ENCODE peak calls at places on chromosomes 5 and 9, in five cellular contexts. T, A, P, C and Z are unnamed samples.
A peak's percentile ranks its signal among the peaks of the same experiment; 100 is the strongest.

GRCh38 chr5:38250752-38251448 is 7.5 kb upstream of the EGFLAM start:
- DNase-seq in T (no peak), A (peak; percentile 33), C (peak; percentile 45), P (no peak), Z (no peak)

GRCh38 chr5:9546973-9547947 is 1.4 kb upstream of the SEMA5A start:
- DNase-seq in C (peak; percentile 91), A (peak; percentile 74), T (peak; percentile 62), P (peak; percentile 72), Z (no peak)

GRCh38 chr5:24272735-24273134 is 372.0 kb downstream of the CDH10 start:
- DNase-seq in T (no peak), P (no peak), A (no peak), C (no peak), Z (no peak)

GRCh38 chr9:16986441-16987387 is 116.2 kb upstream of the BNC2 start:
- DNase-seq in C (no peak), A (peak; percentile 32), T (peak; percentile 80), P (no peak), Z (no peak)

GRCh38 chr5:10704949-10705621 is 55.9 kb downstream of the DAP start:
- DNase-seq in P (no peak), A (peak; percentile 70), C (peak; percentile 58), T (peak; percentile 86), Z (no peak)

GRCh38 chr5:61784337-61784736 is 452.3 kb downstream of the ZSWIM6 start:
- DNase-seq in P (no peak), T (no peak), C (no peak), A (no peak), Z (no peak)

GRCh38 chr9:13962006-13962405 is 351.9 kb downstream of the NFIB start:
- DNase-seq in C (no peak), A (no peak), T (no peak), P (no peak), Z (no peak)

GRCh38 chr9:20394928-20395327 is 227.4 kb downstream of the MLLT3 start:
- DNase-seq in C (peak; percentile 27), T (no peak), A (no peak), P (peak; percentile 43), Z (no peak)

GRCh38 chr9:93120846-93121315 is 13.2 kb downstream of the NINJ1 start:
- DNase-seq in T (no peak), A (no peak), C (no peak), P (peak; percentile 19), Z (no peak)

GRCh38 chr9:13446935-13447334 is 167.4 kb upstream of the MPDZ start:
- DNase-seq in P (no peak), C (no peak), A (no peak), T (no peak), Z (no peak)

DNA sequence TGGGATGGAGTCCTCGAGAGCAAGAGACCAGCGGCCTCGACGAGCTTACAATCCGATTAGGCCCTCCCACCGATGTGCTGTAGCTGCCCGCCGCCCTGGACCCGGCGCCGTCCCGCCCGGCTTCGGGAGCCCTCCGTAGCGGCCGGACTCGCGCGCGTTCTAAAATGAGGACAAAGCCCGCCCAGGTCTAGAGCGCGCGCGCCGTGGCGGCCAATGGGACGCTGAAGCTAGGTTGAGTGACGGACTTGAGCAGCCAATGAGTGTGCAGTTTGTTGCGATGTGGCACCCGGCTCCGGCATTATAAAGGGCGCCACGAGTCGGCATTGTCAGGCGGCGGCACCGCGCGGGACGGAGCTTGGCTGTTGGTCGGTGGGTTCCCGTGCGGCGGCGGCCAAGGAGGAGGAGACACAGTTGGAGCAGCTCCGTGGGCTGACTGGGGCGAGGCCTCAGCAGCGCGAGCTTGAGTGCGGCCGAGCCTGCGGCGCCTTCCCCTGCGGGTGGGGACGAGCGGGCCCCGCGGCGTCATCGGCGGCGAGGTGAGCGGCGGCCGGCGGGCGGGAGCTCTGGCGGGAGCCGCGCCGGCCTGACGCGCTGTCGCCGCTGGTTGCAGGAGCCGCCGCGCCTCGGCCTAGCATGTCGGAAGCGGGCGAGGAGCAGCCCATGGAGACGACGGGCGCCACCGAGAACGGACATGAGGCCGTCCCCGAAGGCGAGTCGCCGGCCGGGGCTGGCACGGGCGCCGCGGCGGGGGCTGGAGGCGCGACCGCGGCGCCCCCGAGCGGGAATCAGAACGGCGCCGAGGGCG is at the start of gene HNRNPAB:
- DNase-seq in P (peak; percentile 94), A (peak; percentile 97), T (peak; percentile 96), C (peak; percentile 97), Z (peak; percentile 98)
- H3K4ac ChIP-seq in P (no peak within 1 kb of the TSS), A (peak within 1 kb of the TSS; percentile 91), T (peak within 1 kb of the TSS; percentile 79), C (peak within 1 kb of the TSS; percentile 94), Z (peak within 1 kb of the TSS; percentile 90)

DNA sequence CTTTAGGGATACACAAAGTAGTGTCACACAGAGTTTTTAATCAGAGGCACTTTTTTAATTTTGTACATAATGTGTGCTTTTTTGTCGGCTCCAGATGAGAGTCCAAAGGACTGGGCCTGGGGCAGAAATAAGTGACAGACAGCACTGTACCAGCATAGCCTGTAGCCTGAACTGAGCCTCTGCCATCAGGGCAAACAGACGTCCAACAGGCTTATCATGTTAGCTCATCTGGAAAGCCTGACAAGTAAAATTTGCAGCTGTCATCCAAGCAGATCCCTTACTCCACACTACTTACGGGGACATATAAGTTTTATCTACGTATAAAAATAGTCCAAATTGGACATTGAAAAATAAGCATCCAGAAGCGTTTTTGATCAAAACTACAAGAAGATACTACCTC is 233.1 kb upstream of the GAS1 start:
- DNase-seq in T (no peak), A (no peak), P (no peak), C (no peak), Z (no peak)
- H3K4ac ChIP-seq in T (no peak overlapping the region), A (no peak overlapping the region), P (no peak overlapping the region), C (no peak overlapping the region), Z (no peak overlapping the region)

DNA sequence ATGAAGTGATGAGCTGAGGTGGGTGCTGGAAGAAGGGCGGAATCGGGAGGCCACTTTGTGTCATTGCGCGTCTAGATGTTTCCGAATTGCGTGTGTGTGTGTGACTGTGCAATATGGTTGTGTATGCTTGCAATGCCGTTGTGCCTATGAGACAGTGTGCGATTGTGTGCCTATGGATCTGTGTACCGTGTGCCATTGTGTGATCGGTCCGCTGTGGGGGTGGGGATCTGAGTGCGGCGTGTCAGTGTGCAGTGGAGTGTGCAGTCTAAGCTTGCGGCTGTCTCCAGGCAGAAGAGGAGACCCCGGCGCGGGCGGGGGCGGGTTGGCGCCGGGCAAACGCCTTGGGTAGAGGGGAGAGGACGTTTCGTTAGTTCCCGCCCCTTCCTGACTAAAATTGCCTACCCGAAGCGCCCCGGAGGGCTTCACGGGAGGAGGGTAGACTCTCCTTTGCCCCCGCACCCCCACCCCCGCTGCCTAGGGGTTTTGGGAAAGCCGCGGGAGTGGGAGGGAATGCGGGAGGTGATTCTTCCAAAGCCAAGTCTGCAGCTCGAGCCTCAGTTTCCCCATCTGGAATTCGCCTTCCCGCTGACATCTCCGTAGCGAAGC is 24.2 kb downstream of the PCDHGC5 start:
- DNase-seq in T (peak; percentile 59), P (no peak), A (peak; percentile 89), C (peak; percentile 61), Z (peak; percentile 70)
- H3K4ac ChIP-seq in T (peak overlapping the region; percentile 96), P (no peak overlapping the region), A (peak overlapping the region; percentile 96), C (peak overlapping the region; percentile 81), Z (peak overlapping the region; percentile 69)

GRCh38 chr9:108134501-108135128 is 645.0 kb upstream of the KLF4 start:
- DNase-seq in T (no peak), C (no peak), A (no peak), P (no peak), Z (no peak)

GRCh38 chr9:108125541-108125940 is 636.0 kb upstream of the KLF4 start:
- DNase-seq in T (no peak), C (peak; percentile 21), P (peak; percentile 43), A (no peak), Z (no peak)

GRCh38 chr9:108133680-108134079 is 644.1 kb upstream of the KLF4 start:
- DNase-seq in C (no peak), T (no peak), P (no peak), A (no peak), Z (no peak)

GRCh38 chr9:108133101-108133500 is 643.5 kb upstream of the KLF4 start:
- DNase-seq in A (no peak), C (no peak), T (no peak), P (no peak), Z (no peak)

DNA sequence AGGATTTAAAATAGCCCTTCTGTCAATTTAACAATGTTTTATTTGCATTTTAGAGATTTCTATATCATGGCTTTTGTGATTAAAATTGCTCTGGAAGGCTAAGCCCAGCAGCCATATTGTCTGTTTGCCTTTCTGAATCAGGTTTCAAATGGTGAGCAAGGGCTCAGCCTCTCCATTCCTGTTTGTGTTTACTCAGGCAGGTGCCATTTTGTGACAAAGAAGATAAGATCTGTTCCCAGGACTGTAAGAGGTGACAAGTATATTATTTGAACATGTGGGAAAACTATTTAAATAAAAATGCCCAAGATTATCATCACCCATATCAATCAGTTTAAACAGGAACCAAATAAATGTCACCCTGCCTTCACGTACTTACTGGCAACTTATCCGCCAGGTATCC is 641.3 kb upstream of the KLF4 start:
- DNase-seq in T (no peak), A (no peak), P (no peak), C (no peak), Z (no peak)
- H3K4ac ChIP-seq in T (no peak overlapping the region), A (no peak overlapping the region), P (no peak overlapping the region), C (no peak overlapping the region), Z (no peak overlapping the region)